ENCODE peak calls at places on chromosomes 1 and 21, in six cellular contexts. C is HS-5; F is OCI-LY7; G is putamen; K is activated CD8-positive, alpha-beta memory T cell treated with anti-CD3 and anti-CD28 coated beads for 4 hours; H is brain microvascular endothelial cell. Y is an unnamed sample.

GRCh38 chr1:181485276-181486097 is 2.2 kb downstream of the CACNA1E start:
- DNase-seq in C (no peak), F (no peak), G (peak), K (no peak), H (no peak), Y (no peak)

GRCh38 chr1:50976890-50977574 is 7.0 kb downstream of the CDKN2C start:
- DNase-seq in C (no peak), F (peak), G (no peak), K (no peak), H (no peak), Y (peak)

GRCh38 chr1:234611799-234612351 is 1.9 kb upstream of the IRF2BP2 start:
- DNase-seq in C (no peak), F (peak), G (peak), K (no peak), H (peak), Y (peak)

GRCh38 chr1:39711359-39712340 is 20.4 kb upstream of the HPCAL4 start:
- DNase-seq in C (no peak), F (no peak), G (no peak), K (no peak), H (peak), Y (no peak)

GRCh38 chr21:31084689-31085088 is 46.4 kb upstream of the KRTAP19-8 start:
- DNase-seq in C (no peak), F (no peak), G (no peak), K (no peak), H (no peak), Y (no peak)

GRCh38 chr1:159214149-159214760 is 9.6 kb downstream of the ACKR1 start:
- DNase-seq in C (no peak), F (peak), G (no peak), K (no peak), H (peak), Y (peak)

GRCh38 chr1:40162791-40163441 is 1.7 kb downstream of the RLF start:
- DNase-seq in C (no peak), F (no peak), G (no peak), K (no peak), H (no peak), Y (no peak)

GRCh38 chr1:110927484-110928075 is 36.1 kb downstream of the LRIF1 start:
- DNase-seq in C (peak), F (no peak), G (no peak), K (no peak), H (no peak), Y (no peak)

GRCh38 chr1:225467193-225468020 is 39.6 kb upstream of the LBR start:
- DNase-seq in C (no peak), F (peak), G (no peak), K (peak), H (no peak), Y (no peak)

GRCh38 chr1:156663178-156663577 is 14.0 kb downstream of the NES start:
- DNase-seq in C (no peak), F (peak), G (no peak), K (no peak), H (no peak), Y (no peak)

GRCh38 chr1:210558302-210558701 is 229.6 kb downstream of the HHAT start:
- DNase-seq in C (no peak), F (no peak), G (no peak), K (no peak), H (peak), Y (no peak)

Y was measured in globus pallidus.